ENCODE peak calls at places on chromosomes 4 and X, in five cellular contexts. Y is fibroblast of mammary gland, K is AG20443, O is GM03348, H is Right ventricle myocardium superior. T is an unnamed sample.

GRCh38 chrX:9279271-9279596 is 185.6 kb upstream of the TBL1X start:
- DNase-seq in Y (peak), K (peak), O (peak), H (no peak), T (no peak)

GRCh38 chrX:24216827-24217226 is 67.3 kb downstream of the ZFX start:
- DNase-seq in Y (no peak), K (no peak), O (no peak), H (no peak), T (no peak)

GRCh38 chr4:110904435-110905050 is 281.7 kb upstream of the PITX2 start:
- DNase-seq in Y (peak), K (no peak), O (no peak), H (no peak), T (no peak)

GRCh38 chr4:86036729-86037128 is 323.1 kb downstream of the MAPK10 start:
- DNase-seq in Y (peak), K (no peak), O (no peak), H (no peak), T (no peak)

GRCh38 chr4:139556735-139557505 is 901 bp upstream of the SETD7 start:
- DNase-seq in Y (no peak), K (peak), O (peak), H (peak), T (peak)

GRCh38 chr4:101274888-101275752 is 72.2 kb downstream of the PPP3CA start:
- DNase-seq in Y (no peak), K (no peak), O (no peak), H (no peak), T (no peak)

GRCh38 chr4:69965628-69966027 is at the start of gene CSN2:
- DNase-seq in Y (no peak), K (no peak), O (no peak), H (no peak), T (no peak)

GRCh38 chr4:148089624-148090023 is 352.6 kb downstream of the NR3C2 start:
- DNase-seq in Y (no peak), K (no peak), O (no peak), H (peak), T (peak)

GRCh38 chr4:60128916-60129315 is 1071.2 kb upstream of the ADGRL3 start:
- DNase-seq in Y (no peak), K (no peak), O (no peak), H (no peak), T (no peak)

GRCh38 chr4:7390906-7391636 is 43.7 kb downstream of the PSAPL1 start:
- DNase-seq in Y (no peak), K (no peak), O (no peak), H (no peak), T (peak)

GRCh38 chr4:1112174-1112820 is 1.1 kb downstream of the RNF212 start:
- DNase-seq in Y (no peak), K (no peak), O (no peak), H (no peak), T (no peak)

GRCh38 chr4:24910504-24910903 is 2.3 kb downstream of the CCDC149 start:
- DNase-seq in Y (peak), K (peak), O (peak), H (no peak), T (no peak)

GRCh38 chr4:41070516-41071281 is 143.6 kb downstream of the APBB2 start:
- DNase-seq in Y (no peak), K (no peak), O (no peak), H (no peak), T (no peak)

GRCh38 chr4:13570916-13571315 is 26.6 kb upstream of the NKX3-2 start:
- DNase-seq in Y (no peak), K (no peak), O (no peak), H (no peak), T (no peak)

GRCh38 chrX:63428348-63428747 is 77.2 kb upstream of the SPIN4 start:
- DNase-seq in Y (peak), K (no peak), O (no peak), H (no peak), T (no peak)

GRCh38 chr4:153511104-153511503 is 44.9 kb downstream of the TMEM131L start:
- DNase-seq in Y (no peak), K (no peak), O (no peak), H (no peak), T (no peak)

GRCh38 chrX:50881028-50881427 is 29.5 kb upstream of the BMP15 start:
- DNase-seq in Y (no peak), K (no peak), O (no peak), H (no peak), T (no peak)

GRCh38 chr4:137065306-137065705 is 467.0 kb downstream of the PCDH18 start:
- DNase-seq in Y (peak), K (peak), O (peak), H (no peak), T (no peak)

GRCh38 chr4:180949825-180950224 is 1293.4 kb upstream of the TENM3 start:
- DNase-seq in Y (peak), K (no peak), O (no peak), H (no peak), T (no peak)

GRCh38 chr4:128846063-128846462 is 36.6 kb downstream of the JADE1 start:
- DNase-seq in Y (no peak), K (no peak), O (no peak), H (no peak), T (no peak)

GRCh38 chrX:13717697-13718483 is 16.5 kb downstream of the TRAPPC2 start:
- DNase-seq in Y (peak), K (peak), O (peak), H (peak), T (no peak)

GRCh38 chrX:94361241-94361640 is 687.2 kb downstream of the FAM133A start:
- DNase-seq in Y (no peak), K (no peak), O (no peak), H (no peak), T (no peak)

GRCh38 chrX:153744210-153745066 is 19.6 kb upstream of the PLXNB3 start:
- DNase-seq in Y (no peak), K (no peak), O (no peak), H (no peak), T (no peak)

GRCh38 chrX:145484740-145485139 is 237.4 kb downstream of the SPANXN1 start:
- DNase-seq in Y (no peak), K (no peak), O (no peak), H (no peak), T (no peak)

GRCh38 chr4:55424791-55425190 is 29.0 kb downstream of the TMEM165 start:
- DNase-seq in Y (peak), K (no peak), O (peak), H (no peak), T (no peak)

GRCh38 chr4:10117424-10118354 is 1.1 kb upstream of the WDR1 start:
- DNase-seq in Y (peak), K (no peak), O (no peak), H (peak), T (no peak)

GRCh38 chr4:182969651-182970279 is 52.6 kb upstream of the DCTD start:
- DNase-seq in Y (no peak), K (no peak), O (no peak), H (no peak), T (no peak)

GRCh38 chrX:46485897-46486296 is 59.3 kb downstream of the ZNF674 start:
- DNase-seq in Y (no peak), K (no peak), O (no peak), H (no peak), T (no peak)

GRCh38 chr4:114115526-114115925 is 136.1 kb upstream of the ARSJ start:
- DNase-seq in Y (no peak), K (no peak), O (no peak), H (no peak), T (no peak)

GRCh38 chrX:6226646-6227444 is 1.8 kb downstream of the NLGN4X start:
- DNase-seq in Y (no peak), K (no peak), O (no peak), H (peak), T (no peak)

GRCh38 chrX:24081661-24082154 is 27.0 kb downstream of the EIF2S3 start:
- DNase-seq in Y (peak), K (peak), O (peak), H (peak), T (no peak)

GRCh38 chr4:165991325-165992180 is 118.5 kb downstream of the TLL1 start:
- DNase-seq in Y (peak), K (no peak), O (peak), H (no peak), T (no peak)

GRCh38 chr4:81982846-81983540 is 390.8 kb downstream of the HNRNPD start:
- DNase-seq in Y (no peak), K (no peak), O (no peak), H (no peak), T (no peak)

GRCh38 chrX:57172544-57172943 is 35.3 kb upstream of the SPIN2A start:
- DNase-seq in Y (no peak), K (peak), O (peak), H (peak), T (no peak)

GRCh38 chr4:99847362-99847976 is 30.8 kb downstream of the DAPP1 start:
- DNase-seq in Y (no peak), K (no peak), O (no peak), H (no peak), T (no peak)

GRCh38 chr4:118942465-118942864 is 53.8 kb downstream of the SYNPO2 start:
- DNase-seq in Y (peak), K (no peak), O (no peak), H (no peak), T (no peak)